ENCODE peak calls at places on chromosome 1, in ten cellular contexts. X, I, F, N, E, C, P, T, R and Q are unnamed samples.

GRCh38 chr1:63590161-63590560 is 3.0 kb upstream of the PGM1 start:
- DNase-seq in F (no peak), T (peak), R (no peak), E (no peak), N (no peak), I (no peak), X (peak), P (no peak), C (no peak), Q (no peak)

GRCh38 chr1:3483801-3484444 is 29.5 kb downstream of the ARHGEF16 start:
- DNase-seq in P (peak), T (peak), F (peak), N (peak), E (peak), X (peak), C (no peak), I (peak), R (peak), Q (no peak)

GRCh38 chr1:227234998-227235405 is 83.3 kb downstream of the CDC42BPA start:
- DNase-seq in X (peak), I (peak), N (peak), T (peak), E (peak), C (peak), P (no peak), R (peak), F (no peak), Q (peak)

GRCh38 chr1:192260076-192260475 is 56.7 kb upstream of the RGS21 start:
- DNase-seq in F (no peak), N (no peak), R (no peak), T (no peak), E (no peak), I (no peak), C (no peak), X (no peak), P (no peak), Q (no peak)

GRCh38 chr1:31371560-31371959 is 1.3 kb downstream of the FABP3 start:
- DNase-seq in C (no peak), N (no peak), R (no peak), E (peak), F (no peak), I (no peak), P (no peak), X (no peak), T (no peak), Q (no peak)

GRCh38 chr1:182444497-182444896 is 5.4 kb upstream of the RGSL1 start:
- DNase-seq in C (no peak), X (no peak), N (no peak), F (no peak), E (no peak), T (no peak), P (no peak), I (no peak), R (no peak), Q (no peak)

GRCh38 chr1:81459043-81459442 is 341.7 kb upstream of the ADGRL2 start:
- DNase-seq in F (no peak), C (no peak), X (no peak), P (no peak), E (no peak), N (no peak), I (no peak), T (no peak), R (no peak), Q (no peak)

GRCh38 chr1:19010995-19011696 is 54.7 kb upstream of the IFFO2 start:
- DNase-seq in E (no peak), N (no peak), T (peak), I (no peak), P (no peak), F (no peak), C (peak), X (peak), R (peak), Q (peak)

GRCh38 chr1:29474274-29474824 is 238.0 kb downstream of the PTPRU start:
- DNase-seq in F (no peak), T (no peak), N (no peak), C (no peak), E (no peak), X (no peak), I (no peak), P (no peak), R (no peak), Q (no peak)

GRCh38 chr1:110859062-110859461 is 13.9 kb upstream of the CD53 start:
- DNase-seq in P (no peak), I (no peak), F (no peak), C (no peak), R (no peak), N (no peak), X (no peak), E (no peak), T (no peak), Q (no peak)

GRCh38 chr1:59446257-59446901 is 149.5 kb downstream of the FGGY start:
- DNase-seq in I (no peak), P (no peak), X (peak), F (no peak), C (peak), E (peak), N (no peak), T (no peak), R (no peak), Q (peak)

GRCh38 chr1:11281518-11282331 is 8.7 kb downstream of the UBIAD1 start:
- DNase-seq in X (peak), R (no peak), E (peak), T (no peak), F (no peak), I (no peak), P (no peak), C (peak), N (no peak), Q (peak)

GRCh38 chr1:63112155-63112914 is 210.0 kb upstream of the FOXD3 start:
- DNase-seq in N (no peak), I (no peak), C (peak), F (no peak), E (no peak), X (peak), T (no peak), P (no peak), R (no peak), Q (no peak)

GRCh38 chr1:172040466-172040865 is 199.2 kb downstream of the DNM3 start:
- DNase-seq in N (no peak), X (peak), R (peak), T (no peak), I (no peak), P (no peak), C (peak), E (no peak), F (no peak), Q (no peak)

GRCh38 chr1:24393892-24394291 is 19.7 kb downstream of the STPG1 start:
- DNase-seq in R (no peak), C (peak), X (peak), F (no peak), E (no peak), T (no peak), N (no peak), I (no peak), P (no peak), Q (no peak)

GRCh38 chr1:158930504-158930903 is 848 bp upstream of the PYHIN1 start:
- DNase-seq in I (peak), T (no peak), X (no peak), R (no peak), P (no peak), F (no peak), E (no peak), C (no peak), N (no peak), Q (no peak)

GRCh38 chr1:41924911-41925310 is 6.2 kb upstream of the HIVEP3 start:
- DNase-seq in R (no peak), F (no peak), N (no peak), P (no peak), C (peak), E (no peak), I (no peak), T (no peak), X (no peak), Q (no peak)

GRCh38 chr1:212437179-212437798 is 4.6 kb downstream of the NENF start:
- DNase-seq in F (no peak), E (no peak), I (no peak), C (no peak), T (no peak), N (no peak), X (no peak), P (no peak), R (no peak), Q (no peak)

GRCh38 chr1:45969866-45970265 is 162.6 kb downstream of the PIK3R3 start:
- DNase-seq in N (no peak), P (no peak), R (no peak), I (no peak), C (no peak), F (no peak), X (no peak), E (peak), T (no peak), Q (no peak)

GRCh38 chr1:210741564-210741963 is 392.4 kb downstream of the KCNH1 start:
- DNase-seq in X (no peak), F (no peak), N (no peak), I (no peak), T (no peak), P (no peak), C (no peak), E (no peak), R (no peak), Q (no peak)

GRCh38 chr1:97094257-97094972 is 372.8 kb downstream of the PTBP2 start:
- DNase-seq in N (no peak), F (no peak), T (no peak), P (no peak), R (no peak), C (peak), E (no peak), I (no peak), X (peak), Q (peak)

GRCh38 chr1:47687618-47687940 is 249.7 kb downstream of the FOXD2 start:
- DNase-seq in C (no peak), N (no peak), X (no peak), F (no peak), E (peak), T (no peak), I (no peak), P (no peak), R (no peak), Q (no peak)

GRCh38 chr1:15283500-15283899 is 36.5 kb downstream of the FHAD1 start:
- DNase-seq in T (peak), X (peak), I (no peak), C (peak), P (no peak), F (no peak), N (no peak), E (no peak), R (no peak), Q (no peak)

GRCh38 chr1:1782399-1783221 is 4.3 kb upstream of the NADK start:
- DNase-seq in X (peak), F (peak), E (peak), N (no peak), C (peak), P (no peak), I (peak), R (peak), T (peak), Q (no peak)

GRCh38 chr1:14929547-14930223 is 223.9 kb upstream of the TMEM51 start:
- DNase-seq in R (no peak), N (no peak), T (peak), I (no peak), E (peak), X (peak), C (peak), P (no peak), F (no peak), Q (no peak)

GRCh38 chr1:78019031-78019430 is 14.3 kb downstream of the DNAJB4 start:
- DNase-seq in I (no peak), C (no peak), X (no peak), E (no peak), R (no peak), T (no peak), F (no peak), N (no peak), P (no peak), Q (no peak)

GRCh38 chr1:228015276-228016180 is 8.7 kb downstream of the WNT3A start:
- DNase-seq in F (peak), I (no peak), N (no peak), R (no peak), C (peak), X (peak), P (no peak), E (no peak), T (no peak), Q (no peak)

GRCh38 chr1:65164633-65165032 is 16.6 kb downstream of the AK4 start:
- DNase-seq in I (no peak), F (no peak), C (no peak), R (no peak), E (no peak), T (no peak), P (no peak), X (peak), N (no peak), Q (no peak)

DNA sequence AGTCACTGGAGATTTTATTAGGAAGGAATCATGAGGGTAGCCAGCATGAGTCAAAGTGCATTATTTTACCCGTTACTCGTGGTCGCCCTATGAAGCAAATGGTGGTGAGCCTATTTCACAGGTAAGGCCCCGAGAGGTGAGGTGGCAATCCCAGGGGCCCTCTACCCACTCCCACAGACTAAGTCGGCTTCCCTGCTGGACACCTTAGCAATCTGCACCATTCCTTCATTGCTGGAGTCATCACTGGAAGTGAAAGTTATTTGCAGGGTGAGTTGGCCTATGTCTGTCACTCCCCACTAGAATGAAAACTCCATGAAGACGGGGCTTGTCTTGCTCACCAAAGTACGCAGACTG is 52.7 kb downstream of the TOMM20 start:
- DNase-seq in E (no peak), F (no peak), T (no peak), I (no peak), C (no peak), X (no peak), P (no peak), N (no peak), R (no peak), Q (no peak)
- TF ChIP-seq CTCF in E (no peak), F (no peak), T (no peak), I (no peak), C (peak), X (no peak), P (no peak), N (no peak), R (no peak), Q (no peak)

GRCh38 chr1:117928881-117929339 is 511 bp downstream of the GDAP2 start:
- DNase-seq in C (peak), I (peak), F (peak), T (peak), R (peak), P (peak), E (peak), X (peak), N (peak), Q (peak)
- TF ChIP-seq CTCF in C (peak), I (peak), F (peak), T (no peak), R (no peak), P (no peak), E (peak), X (peak), N (no peak), Q (peak)

GRCh38 chr1:244834596-244835275 is 722 bp upstream of the COX20 start:
- DNase-seq in T (peak), I (peak), C (peak), F (no peak), P (no peak), R (peak), N (peak), E (peak), X (peak), Q (peak)

GRCh38 chr1:244835276-244836134 is at the start of gene COX20:
- DNase-seq in X (peak), R (peak), C (peak), E (peak), T (peak), N (peak), P (peak), I (peak), F (peak), Q (peak)

GRCh38 chr1:244836598-244836997 is 1.1 kb downstream of the COX20 start:
- DNase-seq in E (no peak), P (no peak), N (no peak), C (no peak), I (no peak), X (peak), T (no peak), F (no peak), R (no peak), Q (no peak)

GRCh38 chr1:244836135-244836521 is 670 bp downstream of the COX20 start:
- DNase-seq in R (peak), C (no peak), X (peak), E (peak), N (peak), I (peak), T (no peak), P (no peak), F (no peak), Q (no peak)

GRCh38 chr1:244833734-244834595 is 1.5 kb upstream of the COX20 start:
- DNase-seq in P (peak), F (peak), I (peak), E (peak), N (peak), C (peak), R (peak), T (peak), X (peak), Q (no peak)
- TF ChIP-seq CTCF in P (peak), F (peak), I (peak), E (no peak), N (peak), C (peak), R (no peak), T (peak), X (peak), Q (peak)

GRCh38 chr1:90748668-90749067 is 31.6 kb upstream of the BARHL2 start:
- DNase-seq in C (no peak), F (no peak), E (no peak), T (no peak), I (no peak), P (no peak), X (no peak), R (no peak), N (no peak), Q (no peak)

GRCh38 chr1:90745972-90746371 is 28.9 kb upstream of the BARHL2 start:
- DNase-seq in C (no peak), T (no peak), P (no peak), F (no peak), X (no peak), N (no peak), I (no peak), E (no peak), R (no peak), Q (no peak)

GRCh38 chr1:90746857-90747256 is 29.8 kb upstream of the BARHL2 start:
- DNase-seq in F (no peak), R (no peak), C (no peak), T (no peak), X (no peak), N (no peak), P (no peak), E (no peak), I (no peak), Q (no peak)
- TF ChIP-seq CTCF in F (no peak), R (no peak), C (no peak), T (no peak), X (no peak), N (no peak), P (no peak), E (no peak), I (no peak), Q (no peak)

GRCh38 chr1:16915627-16915973 is 6.1 kb upstream of the CROCC start:
- DNase-seq in C (no peak), R (no peak), I (peak), F (no peak), X (peak), E (no peak), N (no peak), T (no peak), P (no peak), Q (no peak)
- TF ChIP-seq CTCF in C (peak), R (no peak), I (peak), F (no peak), X (peak), E (no peak), N (no peak), T (no peak), P (no peak), Q (no peak)

GRCh38 chr1:175887981-175888428 is 144.6 kb upstream of the TNR start:
- DNase-seq in I (peak), R (peak), N (peak), E (peak), T (peak), P (peak), X (peak), F (peak), C (no peak), Q (no peak)
- TF ChIP-seq CTCF in I (peak), R (peak), N (peak), E (peak), T (peak), P (peak), X (peak), F (peak), C (peak), Q (peak)

DNA sequence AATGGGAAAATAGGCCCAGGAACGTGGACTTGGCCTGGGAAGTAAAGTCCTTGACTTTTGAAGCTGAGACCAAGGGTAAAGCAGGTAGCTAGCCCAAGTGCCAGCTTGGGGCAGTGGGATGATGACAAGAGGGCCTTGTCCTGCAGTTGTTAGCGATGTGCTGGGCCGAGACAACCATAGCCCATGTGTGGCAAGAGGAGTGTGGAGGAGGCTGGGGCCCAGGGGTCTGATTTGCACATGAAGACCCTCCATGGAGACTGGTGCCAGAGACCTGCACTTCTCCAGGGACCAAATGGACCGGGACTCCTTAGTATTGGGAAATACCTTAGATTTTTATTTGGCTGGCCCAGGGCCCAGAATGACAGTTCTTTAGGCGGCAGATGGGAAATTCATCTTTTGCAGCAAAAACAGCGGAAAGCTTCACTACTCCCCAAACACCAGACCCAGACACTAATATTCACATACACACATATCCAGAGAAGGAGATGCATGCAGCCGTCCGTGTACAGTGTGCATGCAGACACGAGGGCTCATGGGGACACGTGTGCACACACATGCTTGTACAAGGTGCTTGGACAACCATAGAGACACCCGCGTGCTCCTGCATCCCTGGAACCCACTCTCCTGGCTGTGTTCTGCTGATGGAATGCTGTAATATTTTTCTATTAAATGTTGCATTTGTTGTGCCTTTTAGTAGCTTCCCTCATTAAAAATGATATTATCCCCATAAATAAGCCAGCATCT is 78.1 kb upstream of the CSF3R start:
- DNase-seq in R (no peak), F (no peak), T (no peak), C (no peak), E (peak), I (no peak), P (no peak), N (no peak), X (no peak), Q (no peak)
- TF ChIP-seq CTCF in R (no peak), F (no peak), T (no peak), C (no peak), E (no peak), I (no peak), P (no peak), N (no peak), X (no peak), Q (no peak)

GRCh38 chr1:50332941-50333594 is 90.2 kb downstream of the DMRTA2 start:
- DNase-seq in F (peak), X (peak), I (peak), C (no peak), E (peak), R (peak), P (peak), T (peak), N (peak), Q (no peak)

GRCh38 chr1:50328552-50328951 is 94.7 kb downstream of the DMRTA2 start:
- DNase-seq in C (no peak), I (no peak), P (no peak), R (no peak), E (no peak), T (no peak), F (no peak), X (no peak), N (no peak), Q (no peak)

GRCh38 chr1:50326026-50326425 is 97.2 kb downstream of the DMRTA2 start:
- DNase-seq in F (no peak), R (no peak), P (no peak), N (no peak), E (no peak), X (no peak), T (no peak), I (no peak), C (no peak), Q (no peak)

GRCh38 chr1:50333595-50333974 is 89.7 kb downstream of the DMRTA2 start:
- DNase-seq in I (peak), P (peak), N (peak), C (no peak), T (peak), X (peak), R (peak), F (peak), E (peak), Q (no peak)

GRCh38 chr1:50329332-50329932 is 93.8 kb downstream of the DMRTA2 start:
- DNase-seq in F (no peak), C (no peak), R (peak), X (peak), P (no peak), N (no peak), E (no peak), I (no peak), T (peak), Q (no peak)
- TF ChIP-seq CTCF in F (peak), C (no peak), R (no peak), X (no peak), P (no peak), N (no peak), E (no peak), I (peak), T (no peak), Q (no peak)